ENCODE peak calls at places on chromosomes 3 and 15, in five cellular contexts. P, N, Y, G and X are unnamed samples.

GRCh38 chr15:57288926-57289650 is 87.2 kb upstream of the CGNL1 start:
- DNase-seq in P (no peak), Y (no peak), N (peak; percentile 85), G (no peak), X (no peak)

GRCh38 chr3:196138927-196139680 is 57.2 kb upstream of the TFRC start:
- DNase-seq in Y (peak; percentile 75), G (no peak), P (no peak), N (no peak), X (peak; percentile 57)

GRCh38 chr3:32817561-32818430 is at the start of gene TRIM71:
- DNase-seq in P (no peak), Y (no peak), G (peak; percentile 66), N (peak; percentile 41), X (no peak)

GRCh38 chr3:185094691-185095090 is 58.2 kb downstream of the C3orf70 start:
- DNase-seq in P (no peak), N (peak; percentile 79), G (no peak), Y (no peak), X (no peak)

GRCh38 chr3:196142674-196142988 is 60.7 kb upstream of the TFRC start:
- DNase-seq in N (no peak), Y (no peak), G (no peak), P (no peak), X (peak; percentile 23)

GRCh38 chr15:67824157-67824899 is 981 bp upstream of the SKOR1 start:
- DNase-seq in P (no peak), G (no peak), Y (peak; percentile 47), N (no peak), X (no peak)

GRCh38 chr3:176755552-176755951 is 441.7 kb downstream of the TBL1XR1 start:
- DNase-seq in P (no peak), N (no peak), G (no peak), Y (no peak), X (no peak)

GRCh38 chr3:142210608-142211007 is 14.8 kb downstream of the GK5 start:
- DNase-seq in P (no peak), N (peak; percentile 33), G (no peak), Y (peak; percentile 26), X (no peak)

GRCh38 chr3:127831723-127832172 is 9.4 kb upstream of the MGLL start:
- DNase-seq in Y (peak; percentile 77), N (peak; percentile 55), P (peak; percentile 26), G (peak; percentile 82), X (no peak)

GRCh38 chr15:78925956-78926743 is 18.7 kb downstream of the CTSH start:
- DNase-seq in Y (peak; percentile 24), N (no peak), G (no peak), P (no peak), X (no peak)
- TF ChIP-seq CTCF in Y (no peak), N (no peak), G (no peak), P (no peak), X (no peak)

GRCh38 chr3:75089831-75090230 is 475.4 kb upstream of the CNTN3 start:
- DNase-seq in G (no peak), Y (no peak), N (no peak), P (no peak), X (no peak)
- TF ChIP-seq CTCF in G (no peak), Y (no peak), N (no peak), P (no peak), X (no peak)

DNA sequence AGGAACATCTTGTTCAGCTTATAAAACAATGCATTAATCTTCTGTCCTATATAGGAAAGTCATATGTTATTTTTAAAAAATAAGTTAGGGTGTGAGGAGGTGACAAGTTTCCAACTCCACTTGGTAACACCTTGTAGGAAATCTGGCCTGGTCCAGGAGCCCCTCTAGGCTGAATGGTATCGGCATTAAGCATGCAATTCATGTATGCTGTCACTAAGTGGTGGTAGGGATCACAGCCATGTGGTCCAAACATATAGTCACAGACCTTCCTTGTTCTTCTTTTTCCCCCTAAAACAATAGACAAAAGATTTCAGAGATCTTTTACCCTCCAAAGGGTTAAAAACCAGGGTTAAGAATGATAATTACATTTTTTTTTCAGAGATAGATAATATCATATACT is 4.2 kb upstream of the APBA2 start:
- DNase-seq in G (no peak), Y (no peak), P (no peak), N (no peak), X (no peak)
- TF ChIP-seq CTCF in G (no peak), Y (peak; percentile 15), P (no peak), N (no peak), X (no peak)

DNA sequence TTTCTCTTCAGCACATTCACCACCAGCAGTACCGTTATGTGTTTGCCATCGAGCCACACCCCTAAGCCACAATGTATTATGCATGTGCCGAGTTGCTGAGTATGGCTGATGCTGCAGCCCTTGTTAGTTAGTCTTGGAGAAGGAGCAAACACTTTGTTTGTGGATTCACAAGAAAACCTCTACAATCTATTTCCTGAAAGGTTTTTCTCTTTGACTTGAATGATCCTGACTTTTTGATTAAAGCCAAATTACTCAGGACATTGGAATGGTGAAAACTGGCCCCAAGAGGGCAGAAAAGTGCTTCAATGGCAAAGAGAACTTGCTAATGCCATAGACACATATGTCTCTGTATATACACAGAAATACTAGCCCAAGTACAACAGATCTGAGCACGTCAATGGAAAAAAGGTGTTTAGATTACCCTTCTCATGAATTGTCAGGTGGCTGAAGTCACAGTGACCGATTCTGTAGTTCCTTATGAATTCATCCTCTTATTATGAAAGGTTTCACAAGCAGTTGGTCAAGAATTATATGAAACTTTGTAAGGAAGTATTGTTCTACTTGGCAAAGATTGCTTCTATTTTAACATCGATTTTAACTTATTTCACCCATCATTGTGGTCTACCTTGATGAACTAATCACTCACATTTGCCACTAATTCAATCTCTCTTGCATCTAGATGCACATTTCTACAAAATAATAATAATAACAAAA is 103.0 kb downstream of the P3H2 start:
- DNase-seq in Y (peak; percentile 38), N (peak; percentile 88), P (no peak), G (no peak), X (no peak)
- TF ChIP-seq CTCF in Y (peak; percentile 59), N (peak; percentile 44), P (peak; percentile 34), G (no peak), X (no peak)

GRCh38 chr3:29583861-29584260 is 303.0 kb downstream of the RBMS3 start:
- DNase-seq in N (no peak), Y (no peak), G (no peak), P (no peak), X (no peak)
- TF ChIP-seq CTCF in N (no peak), Y (no peak), G (no peak), P (no peak), X (no peak)

GRCh38 chr15:38721549-38721948 is 156.9 kb upstream of the RASGRP1 start:
- DNase-seq in Y (no peak), N (peak; percentile 53), P (no peak), G (no peak), X (no peak)

GRCh38 chr15:38726187-38726586 is 161.6 kb upstream of the RASGRP1 start:
- DNase-seq in G (no peak), Y (no peak), P (no peak), N (no peak), X (no peak)

GRCh38 chr15:38724827-38725226 is 160.2 kb upstream of the RASGRP1 start:
- DNase-seq in N (peak; percentile 2), G (no peak), P (no peak), Y (no peak), X (no peak)
- TF ChIP-seq CTCF in N (no peak), G (no peak), P (peak; percentile 14), Y (peak; percentile 32), X (no peak)

GRCh38 chr3:14148041-14148985 is 23.5 kb downstream of the TMEM43 start:
- DNase-seq in N (no peak), P (no peak), Y (peak; percentile 97), G (no peak), X (no peak)
- TF ChIP-seq CTCF in N (peak; percentile 9), P (no peak), Y (peak; percentile 66), G (no peak), X (no peak)

GRCh38 chr3:43742935-43743334 is 52.2 kb downstream of the ABHD5 start:
- DNase-seq in P (no peak), Y (no peak), G (peak; percentile 63), N (peak; percentile 86), X (no peak)
- TF ChIP-seq CTCF in P (peak; percentile 20), Y (peak; percentile 49), G (no peak), N (peak; percentile 13), X (peak; percentile 21)

GRCh38 chr3:89315750-89316149 is 208.3 kb downstream of the EPHA3 start:
- DNase-seq in Y (no peak), N (no peak), P (no peak), G (no peak), X (no peak)

GRCh38 chr3:89320186-89320585 is 212.8 kb downstream of the EPHA3 start:
- DNase-seq in N (no peak), P (no peak), Y (no peak), G (no peak), X (no peak)

GRCh38 chr3:89312141-89312540 is 204.7 kb downstream of the EPHA3 start:
- DNase-seq in P (no peak), G (no peak), Y (no peak), N (no peak), X (no peak)

DNA sequence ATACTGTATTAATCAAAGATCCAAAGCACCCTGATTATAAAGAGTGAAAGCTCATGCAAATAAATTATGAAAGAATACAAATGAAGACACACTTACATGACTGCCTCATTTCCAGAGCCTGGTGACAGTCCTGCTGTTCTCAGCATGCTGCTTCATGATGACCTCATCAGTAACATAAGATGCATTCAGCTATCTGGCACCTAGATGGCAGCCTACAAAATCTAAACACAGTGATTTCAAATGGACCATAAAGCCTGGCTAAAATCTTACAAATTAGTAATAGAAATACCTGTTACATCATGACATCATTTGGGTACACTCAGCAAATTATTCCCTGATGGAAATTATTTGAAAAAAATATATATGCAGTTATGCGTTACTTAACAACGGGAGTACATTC is 207.0 kb downstream of the EPHA3 start:
- DNase-seq in N (peak; percentile 76), P (no peak), G (no peak), Y (peak; percentile 65), X (no peak)
- TF ChIP-seq CTCF in N (peak; percentile 23), P (peak; percentile 40), G (no peak), Y (peak; percentile 46), X (no peak)